ENCODE peak calls at places on chromosomes 6 and 20, in ten cellular contexts. One of them, this sample, is unnamed.

GRCh38 chr6:13425971-13426931 is 61.1 kb downstream of the GFOD1 start:
- DNase-seq in transverse colon: no peak
- DNase-seq in ovary: no peak
- DNase-seq in esophagus muscularis mucosa: no peak
- DNase-seq in HepG2: no peak
- DNase-seq in K562: no peak
- DNase-seq in suprapubic skin: no peak
- DNase-seq in H1: no peak
- DNase-seq in tibial nerve: no peak
- DNase-seq in A549: no peak
- DNase-seq in this sample: no peak

GRCh38 chr6:135811644-135812043 is 39.9 kb upstream of the PDE7B start:
- DNase-seq in esophagus muscularis mucosa: no peak
- DNase-seq in suprapubic skin: no peak
- DNase-seq in HepG2: no peak
- DNase-seq in H1: no peak
- DNase-seq in ovary: no peak
- DNase-seq in A549: peak; percentile 3
- DNase-seq in transverse colon: no peak
- DNase-seq in tibial nerve: no peak
- DNase-seq in K562: no peak
- DNase-seq in this sample: no peak

GRCh38 chr20:64224344-64225165 is 31.0 kb upstream of the PCMTD2 start:
- DNase-seq in tibial nerve: no peak
- DNase-seq in ovary: no peak
- DNase-seq in H1: no peak
- DNase-seq in esophagus muscularis mucosa: no peak
- DNase-seq in K562: no peak
- DNase-seq in HepG2: no peak
- DNase-seq in suprapubic skin: no peak
- DNase-seq in transverse colon: no peak
- DNase-seq in A549: no peak
- DNase-seq in this sample: no peak

GRCh38 chr6:106470316-106470715 is 109.8 kb downstream of the CRYBG1 start:
- DNase-seq in K562: no peak
- DNase-seq in HepG2: no peak
- DNase-seq in ovary: no peak
- DNase-seq in transverse colon: no peak
- DNase-seq in tibial nerve: no peak
- DNase-seq in suprapubic skin: no peak
- DNase-seq in esophagus muscularis mucosa: no peak
- DNase-seq in H1: no peak
- DNase-seq in A549: no peak
- DNase-seq in this sample: no peak

GRCh38 chr6:135280375-135281136 is 99.4 kb downstream of the MYB start:
- DNase-seq in transverse colon: no peak
- DNase-seq in ovary: no peak
- DNase-seq in HepG2: no peak
- DNase-seq in K562: no peak
- DNase-seq in H1: peak; percentile 11
- DNase-seq in suprapubic skin: no peak
- DNase-seq in tibial nerve: peak; percentile 24
- DNase-seq in esophagus muscularis mucosa: no peak
- DNase-seq in A549: no peak
- DNase-seq in this sample: no peak

GRCh38 chr20:44781791-44782190 is 28.6 kb downstream of the RIMS4 start:
- DNase-seq in A549: no peak
- DNase-seq in H1: no peak
- DNase-seq in transverse colon: no peak
- DNase-seq in suprapubic skin: no peak
- DNase-seq in ovary: no peak
- DNase-seq in tibial nerve: no peak
- DNase-seq in HepG2: no peak
- DNase-seq in esophagus muscularis mucosa: no peak
- DNase-seq in K562: no peak
- DNase-seq in this sample: no peak

GRCh38 chr20:12111431-12112088 is 193.9 kb downstream of the BTBD3 start:
- DNase-seq in esophagus muscularis mucosa: no peak
- DNase-seq in H1: no peak
- DNase-seq in A549: no peak
- DNase-seq in ovary: no peak
- DNase-seq in HepG2: no peak
- DNase-seq in transverse colon: no peak
- DNase-seq in K562: no peak
- DNase-seq in tibial nerve: no peak
- DNase-seq in suprapubic skin: no peak
- DNase-seq in this sample: no peak

GRCh38 chr20:37837934-37838333 is 65.0 kb upstream of the VSTM2L start:
- DNase-seq in K562: no peak
- DNase-seq in transverse colon: no peak
- DNase-seq in ovary: no peak
- DNase-seq in tibial nerve: no peak
- DNase-seq in esophagus muscularis mucosa: no peak
- DNase-seq in H1: no peak
- DNase-seq in HepG2: no peak
- DNase-seq in A549: no peak
- DNase-seq in suprapubic skin: no peak
- DNase-seq in this sample: no peak

GRCh38 chr6:25971187-25971811 is 8.7 kb downstream of the TRIM38 start:
- DNase-seq in HepG2: peak; percentile 29
- DNase-seq in esophagus muscularis mucosa: no peak
- DNase-seq in K562: peak; percentile 63
- DNase-seq in ovary: no peak
- DNase-seq in tibial nerve: no peak
- DNase-seq in suprapubic skin: no peak
- DNase-seq in transverse colon: no peak
- DNase-seq in A549: peak; percentile 61
- DNase-seq in H1: no peak
- DNase-seq in this sample: no peak

GRCh38 chr20:17611540-17612286 is 41.8 kb downstream of the DSTN start:
- DNase-seq in K562: no peak
- DNase-seq in esophagus muscularis mucosa: peak; percentile 92
- DNase-seq in transverse colon: peak; percentile 53
- DNase-seq in tibial nerve: peak; percentile 5
- DNase-seq in H1: peak; percentile 70
- DNase-seq in suprapubic skin: no peak
- DNase-seq in A549: no peak
- DNase-seq in HepG2: peak; percentile 65
- DNase-seq in ovary: peak; percentile 42
- DNase-seq in this sample: peak; percentile 77

GRCh38 chr20:17612287-17612974 is 42.6 kb downstream of the DSTN start:
- DNase-seq in H1: peak; percentile 49
- DNase-seq in A549: peak; percentile 38
- DNase-seq in transverse colon: peak; percentile 43
- DNase-seq in esophagus muscularis mucosa: peak; percentile 91
- DNase-seq in HepG2: peak; percentile 39
- DNase-seq in suprapubic skin: no peak
- DNase-seq in K562: no peak
- DNase-seq in tibial nerve: peak; percentile 6
- DNase-seq in ovary: peak; percentile 46
- DNase-seq in this sample: peak; percentile 91

GRCh38 chr20:17609978-17610377 is 40.1 kb downstream of the DSTN start:
- DNase-seq in transverse colon: no peak
- DNase-seq in K562: no peak
- DNase-seq in tibial nerve: no peak
- DNase-seq in H1: peak; percentile 43
- DNase-seq in A549: no peak
- DNase-seq in ovary: no peak
- DNase-seq in suprapubic skin: no peak
- DNase-seq in esophagus muscularis mucosa: no peak
- DNase-seq in HepG2: no peak
- DNase-seq in this sample: no peak

GRCh38 chr20:17610566-17611289 is 40.9 kb downstream of the DSTN start:
- DNase-seq in ovary: no peak
- DNase-seq in suprapubic skin: no peak
- DNase-seq in A549: no peak
- DNase-seq in HepG2: no peak
- DNase-seq in K562: no peak
- DNase-seq in esophagus muscularis mucosa: peak; percentile 92
- DNase-seq in tibial nerve: peak; percentile 5
- DNase-seq in transverse colon: peak; percentile 74
- DNase-seq in H1: no peak
- DNase-seq in this sample: no peak

GRCh38 chr20:17611290-17611539 is 41.3 kb downstream of the DSTN start:
- DNase-seq in tibial nerve: no peak
- DNase-seq in transverse colon: no peak
- DNase-seq in K562: no peak
- DNase-seq in H1: no peak
- DNase-seq in esophagus muscularis mucosa: no peak
- DNase-seq in HepG2: no peak
- DNase-seq in A549: peak; percentile 66
- DNase-seq in suprapubic skin: no peak
- DNase-seq in ovary: no peak
- DNase-seq in this sample: no peak
- TF ChIP-seq EP300 in tibial nerve: no peak
- TF ChIP-seq EP300 in transverse colon: no peak
- TF ChIP-seq EP300 in K562: no peak
- TF ChIP-seq EP300 in H1: no peak
- TF ChIP-seq EP300 in esophagus muscularis mucosa: no peak
- TF ChIP-seq EP300 in HepG2: no peak
- TF ChIP-seq EP300 in A549: no peak
- TF ChIP-seq EP300 in suprapubic skin: no peak
- TF ChIP-seq EP300 in ovary: no peak
- TF ChIP-seq EP300 in this sample: no peak

DNA sequence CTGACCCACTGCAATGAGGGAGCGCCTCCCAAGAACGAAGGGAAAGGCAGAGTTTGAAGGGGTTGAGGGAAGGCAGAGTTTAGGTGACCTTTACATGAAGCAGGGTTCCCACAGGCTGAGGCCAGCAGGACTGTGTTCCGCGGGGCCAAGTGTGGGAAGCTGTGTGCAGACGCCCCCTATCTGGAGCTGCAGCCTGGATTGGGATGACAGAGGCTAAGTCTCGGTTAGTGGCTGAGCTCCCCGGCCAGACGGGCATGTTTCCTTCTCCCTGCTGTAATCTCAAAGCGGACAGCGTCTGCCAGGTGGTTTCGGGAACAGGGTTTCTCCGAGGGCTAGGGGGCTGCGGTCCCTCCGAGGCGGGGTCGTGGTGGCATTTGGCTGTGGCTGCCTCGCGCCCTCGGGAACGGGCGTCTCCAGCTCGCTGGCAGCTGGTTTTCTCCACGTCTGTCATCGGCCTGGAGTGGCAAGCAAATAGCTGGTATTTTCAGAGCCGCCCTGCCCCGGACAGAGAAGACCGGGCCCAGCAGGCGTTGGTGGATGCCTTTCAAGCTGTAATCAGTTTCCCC is 702 bp upstream of the PYGB start:
- DNase-seq in esophagus muscularis mucosa: no peak
- DNase-seq in HepG2: peak; percentile 82
- DNase-seq in A549: peak; percentile 84
- DNase-seq in suprapubic skin: peak; percentile 83
- DNase-seq in H1: peak; percentile 86
- DNase-seq in ovary: peak; percentile 55
- DNase-seq in tibial nerve: peak; percentile 75
- DNase-seq in K562: peak; percentile 32
- DNase-seq in transverse colon: peak; percentile 79
- DNase-seq in this sample: peak; percentile 83
- TF ChIP-seq EP300 in esophagus muscularis mucosa: no peak
- TF ChIP-seq EP300 in HepG2: peak; percentile 4
- TF ChIP-seq EP300 in A549: no peak
- TF ChIP-seq EP300 in suprapubic skin: no peak
- TF ChIP-seq EP300 in H1: no peak
- TF ChIP-seq EP300 in ovary: no peak
- TF ChIP-seq EP300 in tibial nerve: no peak
- TF ChIP-seq EP300 in K562: no peak
- TF ChIP-seq EP300 in transverse colon: no peak
- TF ChIP-seq EP300 in this sample: no peak

DNA sequence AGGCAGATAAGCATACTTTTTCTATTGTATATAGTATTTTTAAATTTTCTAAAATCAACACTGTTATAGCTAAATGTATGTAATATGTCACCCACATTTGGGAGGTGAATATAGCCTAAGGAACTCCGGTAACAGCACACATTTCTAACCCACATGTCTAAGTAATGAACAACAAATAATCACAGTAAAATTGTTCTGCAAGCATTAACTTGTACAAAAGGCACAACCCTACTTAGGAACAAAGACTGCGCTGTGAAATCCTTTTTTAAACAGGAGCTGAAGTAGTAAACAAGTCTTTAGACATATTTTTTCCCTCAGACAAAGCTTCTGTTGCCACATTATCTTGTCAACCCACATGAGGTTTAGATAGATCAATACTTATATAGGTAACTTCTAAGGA is 872.4 kb upstream of the SLC35B3 start:
- DNase-seq in tibial nerve: no peak
- DNase-seq in suprapubic skin: no peak
- DNase-seq in H1: no peak
- DNase-seq in K562: no peak
- DNase-seq in transverse colon: no peak
- DNase-seq in HepG2: no peak
- DNase-seq in ovary: no peak
- DNase-seq in A549: no peak
- DNase-seq in esophagus muscularis mucosa: no peak
- DNase-seq in this sample: no peak
- TF ChIP-seq EP300 in tibial nerve: no peak
- TF ChIP-seq EP300 in suprapubic skin: no peak
- TF ChIP-seq EP300 in H1: no peak
- TF ChIP-seq EP300 in K562: no peak
- TF ChIP-seq EP300 in transverse colon: no peak
- TF ChIP-seq EP300 in HepG2: no peak
- TF ChIP-seq EP300 in ovary: no peak
- TF ChIP-seq EP300 in A549: no peak
- TF ChIP-seq EP300 in esophagus muscularis mucosa: no peak
- TF ChIP-seq EP300 in this sample: no peak

GRCh38 chr6:28340310-28340709 is 4.4 kb upstream of the ZSCAN31 start:
- DNase-seq in ovary: no peak
- DNase-seq in suprapubic skin: no peak
- DNase-seq in K562: no peak
- DNase-seq in esophagus muscularis mucosa: no peak
- DNase-seq in A549: no peak
- DNase-seq in transverse colon: no peak
- DNase-seq in tibial nerve: no peak
- DNase-seq in H1: no peak
- DNase-seq in HepG2: no peak
- DNase-seq in this sample: no peak

GRCh38 chr6:28343898-28344677 is 5.7 kb upstream of the ZKSCAN3 start:
- DNase-seq in esophagus muscularis mucosa: peak; percentile 50
- DNase-seq in transverse colon: no peak
- DNase-seq in K562: peak; percentile 69
- DNase-seq in ovary: no peak
- DNase-seq in tibial nerve: no peak
- DNase-seq in A549: no peak
- DNase-seq in HepG2: no peak
- DNase-seq in H1: no peak
- DNase-seq in suprapubic skin: no peak
- DNase-seq in this sample: no peak

GRCh38 chr6:28347119-28347518 is 2.6 kb upstream of the ZKSCAN3 start:
- DNase-seq in A549: no peak
- DNase-seq in suprapubic skin: no peak
- DNase-seq in H1: no peak
- DNase-seq in ovary: no peak
- DNase-seq in HepG2: no peak
- DNase-seq in K562: no peak
- DNase-seq in transverse colon: no peak
- DNase-seq in esophagus muscularis mucosa: no peak
- DNase-seq in tibial nerve: no peak
- DNase-seq in this sample: no peak

GRCh38 chr6:28349344-28349891 is 329 bp upstream of the ZKSCAN3 start:
- DNase-seq in ovary: no peak
- DNase-seq in A549: no peak
- DNase-seq in H1: no peak
- DNase-seq in HepG2: no peak
- DNase-seq in esophagus muscularis mucosa: no peak
- DNase-seq in suprapubic skin: no peak
- DNase-seq in tibial nerve: no peak
- DNase-seq in K562: no peak
- DNase-seq in transverse colon: no peak
- DNase-seq in this sample: no peak

GRCh38 chr6:28345201-28345600 is 4.5 kb upstream of the ZKSCAN3 start:
- DNase-seq in suprapubic skin: no peak
- DNase-seq in ovary: no peak
- DNase-seq in A549: no peak
- DNase-seq in K562: no peak
- DNase-seq in transverse colon: no peak
- DNase-seq in H1: no peak
- DNase-seq in HepG2: peak; percentile 56
- DNase-seq in tibial nerve: no peak
- DNase-seq in esophagus muscularis mucosa: no peak
- DNase-seq in this sample: no peak
- TF ChIP-seq EP300 in suprapubic skin: no peak
- TF ChIP-seq EP300 in ovary: no peak
- TF ChIP-seq EP300 in A549: no peak
- TF ChIP-seq EP300 in K562: no peak
- TF ChIP-seq EP300 in transverse colon: no peak
- TF ChIP-seq EP300 in H1: no peak
- TF ChIP-seq EP300 in HepG2: peak; percentile 16
- TF ChIP-seq EP300 in tibial nerve: no peak
- TF ChIP-seq EP300 in esophagus muscularis mucosa: no peak
- TF ChIP-seq EP300 in this sample: no peak